ENCODE peak calls at places on chromosomes 4 and X, in six cellular contexts. M, W, G, I, E and S are unnamed samples.

GRCh38 chr4:75248770-75249467 is 265.3 kb downstream of the RCHY1 start:
- DNase-seq in M (no peak), W (no peak), G (no peak), I (no peak), E (no peak), S (no peak)

GRCh38 chrX:77442728-77443127 is 4.5 kb upstream of the FGF16 start:
- DNase-seq in M (no peak), W (no peak), G (no peak), I (no peak), E (no peak), S (no peak)

GRCh38 chr4:16767251-16767650 is 131.2 kb downstream of the LDB2 start:
- DNase-seq in M (no peak), W (no peak), G (no peak), I (no peak), E (no peak), S (no peak)

GRCh38 chr4:157315968-157316367 is 95.4 kb downstream of the GRIA2 start:
- DNase-seq in M (no peak), W (no peak), G (no peak), I (no peak), E (no peak), S (no peak)

GRCh38 chr4:88008624-88009235 is 1.3 kb downstream of the PKD2 start:
- DNase-seq in M (no peak), W (no peak), G (no peak), I (peak), E (peak), S (no peak)

GRCh38 chrX:43813319-43813718 is 68.9 kb downstream of the MAOB start:
- DNase-seq in M (no peak), W (no peak), G (no peak), I (no peak), E (no peak), S (no peak)

GRCh38 chr4:2354760-2355159 is 63.7 kb downstream of the ZFYVE28 start:
- DNase-seq in M (no peak), W (no peak), G (peak), I (no peak), E (no peak), S (no peak)

GRCh38 chr4:113189546-113189945 is 140.1 kb downstream of the ANK2 start:
- DNase-seq in M (no peak), W (no peak), G (no peak), I (no peak), E (no peak), S (no peak)

GRCh38 chrX:39822133-39822748 is 275.5 kb downstream of the BCOR start:
- DNase-seq in M (no peak), W (no peak), G (no peak), I (no peak), E (no peak), S (no peak)

GRCh38 chr4:113756005-113756410 is 5.5 kb downstream of the CAMK2D start:
- DNase-seq in M (no peak), W (no peak), G (no peak), I (no peak), E (peak), S (no peak)

GRCh38 chrX:39948564-39948963 is 149.2 kb downstream of the BCOR start:
- DNase-seq in M (no peak), W (no peak), G (no peak), I (no peak), E (no peak), S (no peak)

GRCh38 chrX:3690140-3690539 is 23.3 kb downstream of the PRKX start:
- DNase-seq in M (no peak), W (no peak), G (no peak), I (no peak), E (no peak), S (no peak)

GRCh38 chrX:128698528-128698927 is 646.3 kb upstream of the ACTRT1 start:
- DNase-seq in M (no peak), W (no peak), G (no peak), I (no peak), E (no peak), S (no peak)

GRCh38 chr4:158043971-158044618 is 128.7 kb downstream of the GASK1B start:
- DNase-seq in M (no peak), W (no peak), G (no peak), I (no peak), E (no peak), S (no peak)

GRCh38 chrX:11376163-11376562 is 83.0 kb downstream of the AMELX start:
- DNase-seq in M (no peak), W (no peak), G (no peak), I (no peak), E (no peak), S (no peak)

GRCh38 chrX:104742345-104742744 is 176.3 kb downstream of the IL1RAPL2 start:
- DNase-seq in M (no peak), W (no peak), G (no peak), I (no peak), E (no peak), S (no peak)

GRCh38 chr4:3148926-3149325 is 74.4 kb downstream of the HTT start:
- DNase-seq in M (no peak), W (no peak), G (no peak), I (no peak), E (no peak), S (no peak)

GRCh38 chr4:118224239-118224829 is 128.5 kb downstream of the PRSS12 start:
- DNase-seq in M (peak), W (no peak), G (peak), I (peak), E (peak), S (peak)

GRCh38 chr4:46956451-46956850 is 36.9 kb downstream of the GABRA4 start:
- DNase-seq in M (no peak), W (no peak), G (no peak), I (no peak), E (no peak), S (no peak)

GRCh38 chr4:167775374-167775773 is 317.0 kb upstream of the ANXA10 start:
- DNase-seq in M (no peak), W (no peak), G (no peak), I (no peak), E (no peak), S (no peak)

GRCh38 chr4:182975806-182976205 is 58.6 kb upstream of the DCTD start:
- DNase-seq in M (peak), W (no peak), G (no peak), I (no peak), E (peak), S (peak)

GRCh38 chr4:30866907-30867306 is 146.7 kb downstream of the PCDH7 start:
- DNase-seq in M (no peak), W (no peak), G (no peak), I (no peak), E (no peak), S (no peak)

GRCh38 chr4:16195209-16195608 is 31.1 kb downstream of the TAPT1 start:
- DNase-seq in M (no peak), W (no peak), G (no peak), I (no peak), E (no peak), S (no peak)

GRCh38 chrX:153970398-153971123 is 1.1 kb downstream of the HCFC1 start:
- DNase-seq in M (peak), W (no peak), G (no peak), I (peak), E (peak), S (peak)

GRCh38 chr4:113003841-113004240 is 45.6 kb upstream of the ANK2 start:
- DNase-seq in M (no peak), W (no peak), G (no peak), I (no peak), E (no peak), S (no peak)

GRCh38 chr4:159395693-159396092 is 292.8 kb downstream of the RAPGEF2 start:
- DNase-seq in M (no peak), W (no peak), G (no peak), I (no peak), E (no peak), S (no peak)

GRCh38 chr4:59834943-59835342 is 1365.2 kb upstream of the ADGRL3 start:
- DNase-seq in M (no peak), W (no peak), G (no peak), I (no peak), E (no peak), S (no peak)

GRCh38 chr4:104524591-104524990 is 29.9 kb upstream of the CXXC4 start:
- DNase-seq in M (no peak), W (no peak), G (no peak), I (no peak), E (no peak), S (no peak)

GRCh38 chr4:64756016-64756415 is 346.8 kb upstream of the TECRL start:
- DNase-seq in M (no peak), W (no peak), G (no peak), I (no peak), E (no peak), S (no peak)

GRCh38 chrX:45719751-45720501 is 519.2 kb upstream of the DIPK2B start:
- DNase-seq in M (no peak), W (no peak), G (no peak), I (no peak), E (no peak), S (no peak)

GRCh38 chr4:56434599-56435000 is 815 bp downstream of the PPAT start:
- DNase-seq in M (no peak), W (no peak), G (no peak), I (no peak), E (peak), S (no peak)

GRCh38 chr4:183324619-183325018 is 2.4 kb upstream of the CLDN24 start:
- DNase-seq in M (no peak), W (no peak), G (no peak), I (no peak), E (no peak), S (no peak)